ENCODE peak calls at places on chromosomes 2 and 18, in four cellular contexts. One of them, this sample, is unnamed.

GRCh38 chr2:235325126-235325525 is 168.7 kb upstream of the AGAP1 start:
- DNase-seq in GM03348: no peak
- DNase-seq in SIG-M5: no peak
- DNase-seq in natural killer cell: no peak
- DNase-seq in this sample: peak; percentile 39

GRCh38 chr2:9153589-9153988 is 53.0 kb upstream of the ASAP2 start:
- DNase-seq in SIG-M5: no peak
- DNase-seq in natural killer cell: no peak
- DNase-seq in GM03348: no peak
- DNase-seq in this sample: no peak

GRCh38 chr2:168536925-168537466 is 80.9 kb downstream of the CERS6 start:
- DNase-seq in natural killer cell: no peak
- DNase-seq in SIG-M5: no peak
- DNase-seq in GM03348: no peak
- DNase-seq in this sample: no peak

GRCh38 chr2:128986867-128987268 is 668.2 kb upstream of the HS6ST1 start:
- DNase-seq in GM03348: no peak
- DNase-seq in SIG-M5: no peak
- DNase-seq in natural killer cell: no peak
- DNase-seq in this sample: no peak

GRCh38 chr2:160445673-160446072 is 47.9 kb downstream of the RBMS1 start:
- DNase-seq in natural killer cell: no peak
- DNase-seq in GM03348: no peak
- DNase-seq in SIG-M5: no peak
- DNase-seq in this sample: no peak

GRCh38 chr2:100071350-100072043 is 70.9 kb downstream of the AFF3 start:
- DNase-seq in SIG-M5: peak; percentile 38
- DNase-seq in natural killer cell: no peak
- DNase-seq in GM03348: no peak
- DNase-seq in this sample: no peak

GRCh38 chr2:27378096-27378808 is 2.3 kb downstream of the ZNF513 start:
- DNase-seq in GM03348: peak; percentile 24
- DNase-seq in SIG-M5: no peak
- DNase-seq in natural killer cell: no peak
- DNase-seq in this sample: peak; percentile 84

GRCh38 chr2:126687503-126687902 is 31.5 kb downstream of the GYPC start:
- DNase-seq in SIG-M5: no peak
- DNase-seq in natural killer cell: no peak
- DNase-seq in GM03348: no peak
- DNase-seq in this sample: no peak

GRCh38 chr2:197760293-197760657 is 24.8 kb downstream of the BOLL start:
- DNase-seq in GM03348: no peak
- DNase-seq in SIG-M5: no peak
- DNase-seq in natural killer cell: no peak
- DNase-seq in this sample: no peak

GRCh38 chr2:109185338-109185737 is 56.3 kb downstream of the SH3RF3 start:
- DNase-seq in GM03348: peak; percentile 78
- DNase-seq in natural killer cell: no peak
- DNase-seq in SIG-M5: no peak
- DNase-seq in this sample: peak; percentile 59

GRCh38 chr2:108918941-108919341 is 70.1 kb downstream of the EDAR start:
- DNase-seq in SIG-M5: no peak
- DNase-seq in GM03348: no peak
- DNase-seq in natural killer cell: no peak
- DNase-seq in this sample: no peak

GRCh38 chr18:49174478-49174877 is 223.7 kb upstream of the SMAD7 start:
- DNase-seq in GM03348: peak; percentile 66
- DNase-seq in natural killer cell: no peak
- DNase-seq in SIG-M5: no peak
- DNase-seq in this sample: no peak

GRCh38 chr2:237210297-237210696 is 124.6 kb downstream of the COPS8 start:
- DNase-seq in natural killer cell: no peak
- DNase-seq in SIG-M5: no peak
- DNase-seq in GM03348: no peak
- DNase-seq in this sample: no peak

GRCh38 chr2:75705921-75706320 is 4.8 kb downstream of the GCFC2 start:
- DNase-seq in GM03348: no peak
- DNase-seq in natural killer cell: no peak
- DNase-seq in SIG-M5: no peak
- DNase-seq in this sample: peak; percentile 38

GRCh38 chr2:226334981-226335720 is 464.5 kb downstream of the IRS1 start:
- DNase-seq in GM03348: no peak
- DNase-seq in SIG-M5: no peak
- DNase-seq in natural killer cell: no peak
- DNase-seq in this sample: no peak

GRCh38 chr2:100561191-100561590 is 1.6 kb upstream of the PDCL3 start:
- DNase-seq in natural killer cell: no peak
- DNase-seq in SIG-M5: no peak
- DNase-seq in GM03348: no peak
- DNase-seq in this sample: peak; percentile 12

GRCh38 chr18:57015036-57015805 is 131.7 kb upstream of the BOD1L2 start:
- DNase-seq in SIG-M5: no peak
- DNase-seq in natural killer cell: no peak
- DNase-seq in GM03348: no peak
- DNase-seq in this sample: peak; percentile 12

GRCh38 chr18:13900633-13901032 is 14.7 kb downstream of the MC2R start:
- DNase-seq in natural killer cell: no peak
- DNase-seq in GM03348: no peak
- DNase-seq in SIG-M5: no peak
- DNase-seq in this sample: no peak

GRCh38 chr18:59861963-59862819 is 37.6 kb upstream of the PMAIP1 start:
- DNase-seq in natural killer cell: no peak
- DNase-seq in SIG-M5: no peak
- DNase-seq in GM03348: no peak
- DNase-seq in this sample: no peak

GRCh38 chr2:234633581-234634230 is 136.8 kb upstream of the ARL4C start:
- DNase-seq in natural killer cell: no peak
- DNase-seq in SIG-M5: no peak
- DNase-seq in GM03348: no peak
- DNase-seq in this sample: no peak

GRCh38 chr18:25587545-25587944 is 235.6 kb upstream of the ZNF521 start:
- DNase-seq in SIG-M5: no peak
- DNase-seq in natural killer cell: no peak
- DNase-seq in GM03348: no peak
- DNase-seq in this sample: peak; percentile 24

GRCh38 chr2:30293303-30293912 is 62.1 kb downstream of the LBH start:
- DNase-seq in GM03348: peak; percentile 57
- DNase-seq in natural killer cell: no peak
- DNase-seq in SIG-M5: no peak
- DNase-seq in this sample: no peak

GRCh38 chr2:180873219-180873618 is 107.2 kb upstream of the UBE2E3 start:
- DNase-seq in natural killer cell: no peak
- DNase-seq in GM03348: no peak
- DNase-seq in SIG-M5: no peak
- DNase-seq in this sample: no peak

GRCh38 chr2:106159867-106160785 is 34.0 kb downstream of the UXS1 start:
- DNase-seq in SIG-M5: no peak
- DNase-seq in GM03348: no peak
- DNase-seq in natural killer cell: peak; percentile 33
- DNase-seq in this sample: no peak

GRCh38 chr2:35997488-35997887 is 358.1 kb upstream of the CRIM1 start:
- DNase-seq in GM03348: no peak
- DNase-seq in SIG-M5: no peak
- DNase-seq in natural killer cell: no peak
- DNase-seq in this sample: no peak

GRCh38 chr2:216081-216480 is 47.8 kb downstream of the SH3YL1 start:
- DNase-seq in natural killer cell: no peak
- DNase-seq in GM03348: no peak
- DNase-seq in SIG-M5: no peak
- DNase-seq in this sample: no peak

GRCh38 chr2:136207030-136207623 is 89.2 kb upstream of the CXCR4 start:
- DNase-seq in natural killer cell: no peak
- DNase-seq in SIG-M5: peak; percentile 45
- DNase-seq in GM03348: no peak
- DNase-seq in this sample: no peak

GRCh38 chr2:56185582-56186046 is 1.8 kb downstream of the CCDC85A start:
- DNase-seq in natural killer cell: no peak
- DNase-seq in GM03348: peak; percentile 84
- DNase-seq in SIG-M5: no peak
- DNase-seq in this sample: peak; percentile 72

GRCh38 chr18:9260388-9261380 is 73.9 kb upstream of the TWSG1 start:
- DNase-seq in SIG-M5: no peak
- DNase-seq in natural killer cell: no peak
- DNase-seq in GM03348: no peak
- DNase-seq in this sample: no peak

GRCh38 chr18:74353169-74353775 is 37.6 kb downstream of the C18orf63 start:
- DNase-seq in GM03348: peak; percentile 55
- DNase-seq in natural killer cell: no peak
- DNase-seq in SIG-M5: no peak
- DNase-seq in this sample: peak; percentile 88

GRCh38 chr2:10772201-10772867 is 40.3 kb downstream of the PDIA6 start:
- DNase-seq in SIG-M5: no peak
- DNase-seq in GM03348: no peak
- DNase-seq in natural killer cell: no peak
- DNase-seq in this sample: no peak

GRCh38 chr18:47184419-47185050 is 8.4 kb upstream of the IER3IP1 start:
- DNase-seq in GM03348: no peak
- DNase-seq in natural killer cell: no peak
- DNase-seq in SIG-M5: no peak
- DNase-seq in this sample: peak; percentile 22

GRCh38 chr2:190090148-190090547 is 27.6 kb upstream of the MSTN start:
- DNase-seq in natural killer cell: no peak
- DNase-seq in SIG-M5: no peak
- DNase-seq in GM03348: no peak
- DNase-seq in this sample: no peak

GRCh38 chr2:134636714-134637113 is 82.1 kb downstream of the TMEM163 start:
- DNase-seq in GM03348: no peak
- DNase-seq in SIG-M5: no peak
- DNase-seq in natural killer cell: no peak
- DNase-seq in this sample: no peak

GRCh38 chr18:36088256-36088655 is 20.9 kb upstream of the RPRD1A start:
- DNase-seq in SIG-M5: no peak
- DNase-seq in GM03348: no peak
- DNase-seq in natural killer cell: no peak
- DNase-seq in this sample: no peak

GRCh38 chr2:187302619-187303018 is 145.4 kb downstream of the CALCRL start:
- DNase-seq in GM03348: peak; percentile 9
- DNase-seq in natural killer cell: no peak
- DNase-seq in SIG-M5: no peak
- DNase-seq in this sample: no peak

This sample was measured in left kidney.